ENCODE peak calls at places on chromosomes 11 and 22, in nine cellular contexts. U is foreskin keratinocyte, N is cardiac fibroblast, A is psoas muscle, G is colonic mucosa, T is endothelial cell, Y is kidney epithelial cell, Z is fibroblast of pulmonary artery, W is GM20000. Q is an unnamed sample.

GRCh38 chr11:100632970-100633452 is 54.1 kb upstream of the ARHGAP42 start:
- DNase-seq in U (no peak), T (no peak), N (peak), G (peak), W (no peak), Z (peak), A (peak), Y (no peak), Q (no peak)

GRCh38 chr11:122205036-122205435 is 89.0 kb upstream of the BLID start:
- DNase-seq in A (no peak), N (no peak), Y (no peak), W (no peak), Z (no peak), G (no peak), U (no peak), T (no peak), Q (no peak)

GRCh38 chr11:35681181-35681767 is 18.7 kb downstream of the TRIM44 start:
- DNase-seq in G (no peak), W (no peak), Y (no peak), T (no peak), U (no peak), N (no peak), Z (no peak), A (no peak), Q (no peak)

GRCh38 chr11:111937461-111937769 is 272 bp downstream of the DIXDC1 start:
- DNase-seq in N (no peak), W (no peak), T (no peak), Z (no peak), Y (no peak), U (no peak), A (no peak), G (peak), Q (no peak)

GRCh38 chr11:9731256-9731655 is 67.4 kb downstream of the SWAP70 start:
- DNase-seq in U (no peak), W (no peak), Z (no peak), Y (no peak), T (no peak), A (no peak), G (no peak), N (no peak), Q (no peak)

GRCh38 chr11:725624-726202 is 19.7 kb downstream of the EPS8L2 start:
- DNase-seq in Y (no peak), Z (no peak), T (no peak), W (peak), A (peak), U (no peak), N (no peak), G (peak), Q (peak)

GRCh38 chr22:48045369-48045768 is 1282.9 kb downstream of the TBC1D22A start:
- DNase-seq in W (peak), Z (no peak), N (no peak), G (no peak), U (no peak), A (no peak), Y (no peak), T (no peak), Q (peak)

GRCh38 chr11:70326365-70326803 is 55.9 kb downstream of the PPFIA1 start:
- DNase-seq in N (peak), Z (peak), G (peak), T (no peak), A (no peak), W (no peak), U (no peak), Y (no peak), Q (no peak)

GRCh38 chr11:63667993-63668392 is 3.2 kb downstream of the ATL3 start:
- DNase-seq in N (peak), U (peak), Z (peak), A (no peak), Y (peak), W (no peak), G (no peak), T (no peak), Q (no peak)

GRCh38 chr11:29634744-29635143 is 382.1 kb downstream of the KCNA4 start:
- DNase-seq in A (no peak), G (no peak), W (no peak), U (no peak), Z (no peak), N (no peak), T (no peak), Y (no peak), Q (no peak)

GRCh38 chr11:118845369-118845768 is 38.3 kb upstream of the CXCR5 start:
- DNase-seq in G (no peak), W (peak), N (peak), T (no peak), U (peak), A (no peak), Z (peak), Y (no peak), Q (peak)

GRCh38 chr11:47020793-47021624 is 84.4 kb downstream of the CSTPP1 start:
- DNase-seq in W (no peak), N (peak), T (no peak), Y (no peak), A (no peak), G (no peak), U (no peak), Z (peak), Q (no peak)

GRCh38 chr11:126146454-126147192 is 64.8 kb downstream of the RPUSD4 start:
- DNase-seq in A (no peak), T (no peak), N (no peak), G (no peak), Y (no peak), Z (no peak), W (no peak), U (no peak), Q (no peak)

DNA sequence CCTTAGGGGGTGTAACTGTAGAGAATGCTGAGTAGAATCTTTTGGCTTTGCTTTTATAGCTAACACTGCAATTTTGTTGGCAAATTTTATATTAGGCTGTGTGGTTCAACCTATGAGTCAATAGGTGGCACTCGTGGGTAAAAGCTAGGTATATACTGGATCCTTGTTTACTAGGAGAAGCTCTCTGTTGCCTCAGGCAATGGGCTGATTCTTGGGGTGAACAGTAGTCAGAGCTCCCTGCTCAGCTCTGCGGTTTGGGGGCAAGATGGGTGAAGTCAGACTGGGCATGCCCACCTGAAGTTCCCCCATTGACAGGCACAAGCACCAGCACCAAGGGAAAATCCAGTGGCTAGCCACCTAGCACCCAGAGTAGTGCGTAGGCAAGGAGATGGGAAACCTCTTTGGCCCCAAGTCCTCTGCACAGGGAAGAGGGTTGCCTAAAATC is 238.7 kb downstream of the FAM181B start:
- DNase-seq in U (peak), Z (no peak), A (no peak), N (no peak), Y (no peak), T (no peak), W (no peak), G (no peak), Q (peak)
- TF ChIP-seq CTCF in U (peak), Z (no peak), A (no peak), N (no peak), Y (peak), T (no peak), W (no peak), G (no peak), Q (peak)

DNA sequence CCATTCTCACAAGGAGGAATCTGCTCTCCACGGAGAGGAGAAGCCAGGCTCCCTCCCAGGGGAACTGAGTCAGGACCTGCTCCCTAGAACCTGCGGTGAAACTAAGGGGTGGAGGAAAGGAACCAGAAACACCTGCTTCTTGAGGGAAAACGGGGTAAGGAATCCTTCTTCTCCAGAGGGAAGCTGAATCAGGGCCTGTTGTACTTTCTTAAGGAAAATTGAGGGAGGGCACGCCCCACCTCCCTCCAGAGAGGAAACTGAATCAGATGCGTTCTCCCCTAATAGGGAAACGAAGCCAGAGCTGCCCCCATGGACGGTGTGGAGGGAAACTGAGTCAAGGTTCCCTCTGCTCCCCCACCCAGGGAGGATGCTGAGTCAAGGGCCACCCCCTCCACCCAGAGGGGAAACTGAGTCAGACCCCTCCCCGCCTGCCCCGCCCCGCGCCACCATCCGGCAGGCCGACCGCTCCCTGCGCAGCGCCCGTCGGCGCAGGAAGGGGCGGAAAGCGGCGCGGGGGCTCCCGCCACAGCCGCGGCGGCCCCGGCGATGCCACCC is 392 bp downstream of the RELA start:
- DNase-seq in A (no peak), W (no peak), U (no peak), Z (no peak), N (peak), G (peak), T (no peak), Y (no peak), Q (no peak)
- TF ChIP-seq CTCF in A (no peak), W (no peak), U (no peak), Z (no peak), N (no peak), G (no peak), T (no peak), Y (no peak), Q (no peak)

DNA sequence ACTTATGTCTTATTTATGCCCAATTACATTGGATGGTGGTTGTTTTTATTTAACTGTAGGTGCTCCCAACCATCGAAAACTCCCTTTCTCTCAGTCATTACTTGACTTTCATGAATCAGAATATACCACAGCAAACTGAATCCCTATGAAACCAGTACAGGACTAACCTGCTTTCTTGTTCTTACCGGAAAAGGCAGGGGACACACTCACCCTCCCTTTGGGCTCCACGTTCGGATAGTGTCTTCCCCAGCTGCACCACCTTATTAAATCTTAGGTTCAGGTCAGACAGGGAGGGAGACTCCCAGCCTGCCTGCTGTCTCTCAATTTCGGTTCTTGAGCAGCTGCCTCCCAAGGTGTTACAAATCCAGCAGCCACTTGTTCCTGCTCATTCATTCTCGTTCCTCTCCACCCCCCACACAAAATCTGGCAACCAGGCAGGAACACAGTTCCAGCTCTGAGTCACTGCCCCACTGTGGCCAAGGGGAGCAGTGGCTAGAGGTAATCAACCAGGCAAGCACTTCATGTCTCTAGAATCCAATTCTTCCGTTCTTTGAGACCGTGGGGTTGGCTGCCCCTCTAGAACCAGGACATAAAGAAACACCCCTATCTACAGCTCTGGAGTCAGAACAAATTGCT is 133.0 kb downstream of the PLEKHA7 start:
- DNase-seq in G (no peak), A (peak), W (no peak), Z (peak), U (peak), Y (peak), T (no peak), N (peak), Q (no peak)
- TF ChIP-seq CTCF in G (no peak), A (peak), W (no peak), Z (peak), U (peak), Y (peak), T (no peak), N (peak), Q (no peak)

GRCh38 chr11:68509105-68509504 is 48.6 kb downstream of the PPP6R3 start:
- DNase-seq in N (peak), G (no peak), T (no peak), U (no peak), W (no peak), Y (no peak), Z (no peak), A (no peak), Q (no peak)

GRCh38 chr11:68505596-68505995 is 45.0 kb downstream of the PPP6R3 start:
- DNase-seq in U (no peak), Z (peak), N (peak), T (no peak), Y (no peak), G (no peak), A (no peak), W (no peak), Q (no peak)

GRCh38 chr11:68508425-68508824 is 47.9 kb downstream of the PPP6R3 start:
- DNase-seq in T (no peak), W (no peak), U (no peak), A (no peak), N (no peak), Z (no peak), G (no peak), Y (no peak), Q (no peak)

GRCh38 chr11:68504432-68505066 is 44.0 kb downstream of the PPP6R3 start:
- DNase-seq in N (no peak), T (no peak), A (no peak), U (no peak), G (no peak), Y (no peak), W (no peak), Z (no peak), Q (no peak)

DNA sequence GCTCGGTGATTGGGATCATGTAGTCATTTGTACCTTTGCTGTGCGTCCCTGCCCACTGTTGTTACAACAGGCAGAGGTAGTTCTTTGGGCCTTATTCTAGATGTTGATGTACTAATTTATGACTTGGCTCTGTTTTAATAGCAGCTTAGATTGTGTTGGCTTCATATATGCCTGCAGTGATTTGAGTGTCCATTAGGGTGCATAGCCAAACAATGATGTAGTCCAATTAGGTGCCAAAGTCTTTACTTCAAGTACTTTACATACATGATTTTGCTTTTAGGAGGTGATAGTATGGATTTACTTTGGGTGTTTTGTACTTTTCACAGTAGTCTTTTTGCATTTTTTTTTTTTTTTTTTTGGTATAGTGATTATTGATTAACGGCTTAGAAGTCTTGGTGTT is 46.4 kb downstream of the PPP6R3 start:
- DNase-seq in U (no peak), Y (no peak), A (no peak), G (no peak), W (no peak), T (no peak), N (no peak), Z (no peak), Q (no peak)
- TF ChIP-seq CTCF in U (peak), Y (no peak), A (no peak), G (no peak), W (no peak), T (no peak), N (peak), Z (peak), Q (no peak)

DNA sequence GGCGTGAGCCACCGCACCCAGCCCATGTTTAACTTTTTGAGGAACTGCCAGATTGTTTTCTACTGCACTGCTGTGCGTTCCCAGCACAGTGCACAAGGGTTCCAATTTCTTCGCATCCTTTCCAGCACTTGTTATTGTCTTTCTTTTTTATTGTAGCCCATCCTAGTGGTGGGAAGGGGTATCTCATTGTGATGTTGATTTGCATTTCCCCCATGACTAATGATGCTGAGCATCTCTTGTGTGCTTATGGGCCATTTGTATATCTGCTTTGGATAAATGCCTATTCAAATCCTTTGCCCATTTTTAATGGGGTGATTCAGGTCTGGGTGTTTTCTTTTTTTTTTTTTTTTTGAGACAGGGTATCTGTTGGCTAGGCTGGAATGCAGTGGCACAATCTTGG is 36.6 kb upstream of the SYT7 start:
- DNase-seq in U (peak), A (no peak), T (no peak), W (no peak), Y (no peak), Z (no peak), N (no peak), G (no peak), Q (no peak)
- TF ChIP-seq CTCF in U (peak), A (no peak), T (peak), W (no peak), Y (no peak), Z (peak), N (peak), G (no peak), Q (no peak)

GRCh38 chr11:27039873-27040272 is 742 bp upstream of the BBOX1 start:
- DNase-seq in Y (no peak), T (no peak), G (no peak), N (no peak), A (no peak), W (no peak), Z (no peak), U (no peak), Q (no peak)
- TF ChIP-seq CTCF in Y (peak), T (no peak), G (no peak), N (no peak), A (no peak), W (no peak), Z (no peak), U (peak), Q (no peak)

Q was measured in GM10248.